ENCODE peak calls at places on chromosomes 7 and 10, in four cellular contexts. U is prostate gland, R is breast epithelium, Q is testis. S is an unnamed sample.

GRCh38 chr10:21727452-21728168 is 193.6 kb downstream of the MLLT10 start:
- DNase-seq in U (no peak), R (no peak), Q (no peak), S (no peak)

GRCh38 chr7:55964261-55964801 is at the start of gene NIPSNAP2:
- DNase-seq in U (peak), R (peak), Q (peak), S (peak)

GRCh38 chr7:1531979-1532455 is 1.5 kb downstream of the MAFK start:
- DNase-seq in U (peak), R (no peak), Q (no peak), S (no peak)

GRCh38 chr10:83582407-83583095 is 556.8 kb upstream of the GHITM start:
- DNase-seq in U (no peak), R (no peak), Q (no peak), S (no peak)

GRCh38 chr7:50068850-50069551 is 24.0 kb downstream of the ZPBP start:
- DNase-seq in U (peak), R (no peak), Q (no peak), S (peak)

GRCh38 chr10:110858297-110858934 is 13.3 kb upstream of the PDCD4 start:
- DNase-seq in U (no peak), R (no peak), Q (no peak), S (no peak)

GRCh38 chr7:73351447-73352167 is 23.6 kb downstream of the FKBP6 start:
- DNase-seq in U (no peak), R (no peak), Q (no peak), S (no peak)

GRCh38 chr7:43112941-43113621 is 634 bp downstream of the HECW1 start:
- DNase-seq in U (peak), R (no peak), Q (peak), S (peak)

GRCh38 chr7:6395898-6396582 is 51.7 kb downstream of the DAGLB start:
- DNase-seq in U (no peak), R (no peak), Q (no peak), S (no peak)

GRCh38 chr7:54678763-54679396 is 80.1 kb downstream of the SEC61G start:
- DNase-seq in U (no peak), R (no peak), Q (no peak), S (no peak)

GRCh38 chr10:118333871-118334270 is 8.3 kb downstream of the FAM204A start:
- DNase-seq in U (no peak), R (no peak), Q (no peak), S (no peak)

GRCh38 chr7:33671521-33672262 is 233.6 kb upstream of the BMPER start:
- DNase-seq in U (no peak), R (no peak), Q (no peak), S (no peak)

GRCh38 chr7:137715546-137715945 is 131.2 kb downstream of the DGKI start:
- DNase-seq in U (no peak), R (no peak), Q (no peak), S (no peak)

GRCh38 chr7:1425292-1426136 is 33.8 kb downstream of the MICALL2 start:
- DNase-seq in U (no peak), R (no peak), Q (peak), S (no peak)

GRCh38 chr10:61409132-61409531 is 44.0 kb downstream of the TMEM26 start:
- DNase-seq in U (no peak), R (no peak), Q (no peak), S (no peak)

GRCh38 chr10:91907033-91907594 is 2.2 kb downstream of the FGFBP3 start:
- DNase-seq in U (no peak), R (no peak), Q (no peak), S (no peak)

GRCh38 chr7:36314491-36314890 is 75.2 kb upstream of the ANLN start:
- DNase-seq in U (no peak), R (no peak), Q (no peak), S (peak)

GRCh38 chr10:43313901-43314300 is 47.0 kb upstream of the RASGEF1A start:
- DNase-seq in U (no peak), R (no peak), Q (no peak), S (no peak)

GRCh38 chr10:118970770-118971169 is 58.7 kb upstream of the NANOS1 start:
- DNase-seq in U (no peak), R (no peak), Q (no peak), S (no peak)

GRCh38 chr10:110022716-110023504 is 15.1 kb downstream of the ADD3 start:
- DNase-seq in U (no peak), R (no peak), Q (no peak), S (no peak)

GRCh38 chr10:75048669-75049098 is 62.8 kb upstream of the SAMD8 start:
- DNase-seq in U (no peak), R (no peak), Q (no peak), S (no peak)

GRCh38 chr7:64541438-64542359 is 21.2 kb downstream of the ZNF680 start:
- DNase-seq in U (no peak), R (no peak), Q (no peak), S (peak)

GRCh38 chr7:28243861-28244260 is 63.3 kb upstream of the JAZF1 start:
- DNase-seq in U (no peak), R (no peak), Q (no peak), S (no peak)

GRCh38 chr10:131346456-131346855 is 34.9 kb upstream of the TCERG1L start:
- DNase-seq in U (no peak), R (no peak), Q (no peak), S (no peak)

GRCh38 chr7:33814400-33814799 is 90.9 kb upstream of the BMPER start:
- DNase-seq in U (no peak), R (no peak), Q (no peak), S (no peak)

GRCh38 chr10:7121154-7121797 is 289.6 kb downstream of the SFMBT2 start:
- DNase-seq in U (peak), R (no peak), Q (peak), S (peak)

GRCh38 chr7:70614237-70614984 is 517.5 kb upstream of the GALNT17 start:
- DNase-seq in U (peak), R (peak), Q (peak), S (peak)

GRCh38 chr10:84193327-84193726 is 1.0 kb upstream of the CDHR1 start:
- DNase-seq in U (no peak), R (no peak), Q (no peak), S (no peak)

GRCh38 chr10:72503694-72504438 is 122.0 kb downstream of the MICU1 start:
- DNase-seq in U (no peak), R (no peak), Q (no peak), S (no peak)

GRCh38 chr7:81714306-81714705 is 55.5 kb downstream of the HGF start:
- DNase-seq in U (no peak), R (no peak), Q (no peak), S (no peak)

GRCh38 chr7:117384693-117385092 is 42.6 kb downstream of the ASZ1 start:
- DNase-seq in U (no peak), R (no peak), Q (no peak), S (no peak)

GRCh38 chr7:55733584-55733983 is 129.0 kb downstream of the SEPTIN14 start:
- DNase-seq in U (no peak), R (no peak), Q (no peak), S (no peak)

GRCh38 chr10:16809074-16809718 is 8.0 kb downstream of the RSU1 start:
- DNase-seq in U (no peak), R (no peak), Q (peak), S (no peak)

GRCh38 chr7:121890833-121891232 is 17.9 kb downstream of the PTPRZ1 start:
- DNase-seq in U (no peak), R (no peak), Q (no peak), S (no peak)

GRCh38 chr10:78977761-78978305 is 90.9 kb upstream of the ZMIZ1 start:
- DNase-seq in U (no peak), R (no peak), Q (no peak), S (peak)

GRCh38 chr7:124077546-124077945 is 44.7 kb upstream of the TMEM229A start:
- DNase-seq in U (no peak), R (no peak), Q (no peak), S (no peak)

DNA sequence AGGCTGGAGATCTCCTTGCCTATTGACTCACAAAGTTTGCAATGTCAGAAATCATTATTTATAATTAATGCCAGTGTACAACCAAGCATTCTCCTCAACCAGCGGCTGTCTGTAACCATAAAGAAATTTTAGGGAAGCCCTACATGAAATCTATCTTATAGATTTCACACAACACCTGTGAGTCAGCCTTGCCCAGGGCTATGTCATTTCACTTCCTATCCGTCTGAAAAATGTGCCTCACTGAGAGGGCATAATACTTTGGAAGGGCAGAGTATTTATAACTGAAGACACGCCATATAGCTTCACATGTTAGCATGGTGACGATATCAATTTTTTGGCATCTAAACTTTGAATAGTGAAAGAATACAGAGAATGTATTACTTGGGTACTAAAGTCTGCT is 296.6 kb upstream of the ETV1 start:
- DNase-seq in U (no peak), R (no peak), Q (no peak), S (no peak)
- TF ChIP-seq POLR2A in U (no peak), R (no peak), Q (no peak), S (no peak)

GRCh38 chr7:130970196-130970595 is 236.2 kb upstream of the KLF14 start:
- DNase-seq in U (no peak), R (no peak), Q (no peak), S (no peak)
- H3K27ac ChIP-seq in U (no peak), R (no peak), Q (no peak), S (peak)

GRCh38 chr10:101817542-101818118 is 614 bp downstream of the OGA start:
- DNase-seq in U (peak), R (peak), Q (peak), S (peak)

GRCh38 chr10:101816913-101817541 is 1.2 kb downstream of the OGA start:
- DNase-seq in U (no peak), R (no peak), Q (no peak), S (no peak)

GRCh38 chr10:101816375-101816773 is 1.9 kb downstream of the OGA start:
- DNase-seq in U (no peak), R (no peak), Q (no peak), S (no peak)

GRCh38 chr10:101818119-101818957 is at the start of gene OGA:
- DNase-seq in U (peak), R (peak), Q (peak), S (peak)

DNA sequence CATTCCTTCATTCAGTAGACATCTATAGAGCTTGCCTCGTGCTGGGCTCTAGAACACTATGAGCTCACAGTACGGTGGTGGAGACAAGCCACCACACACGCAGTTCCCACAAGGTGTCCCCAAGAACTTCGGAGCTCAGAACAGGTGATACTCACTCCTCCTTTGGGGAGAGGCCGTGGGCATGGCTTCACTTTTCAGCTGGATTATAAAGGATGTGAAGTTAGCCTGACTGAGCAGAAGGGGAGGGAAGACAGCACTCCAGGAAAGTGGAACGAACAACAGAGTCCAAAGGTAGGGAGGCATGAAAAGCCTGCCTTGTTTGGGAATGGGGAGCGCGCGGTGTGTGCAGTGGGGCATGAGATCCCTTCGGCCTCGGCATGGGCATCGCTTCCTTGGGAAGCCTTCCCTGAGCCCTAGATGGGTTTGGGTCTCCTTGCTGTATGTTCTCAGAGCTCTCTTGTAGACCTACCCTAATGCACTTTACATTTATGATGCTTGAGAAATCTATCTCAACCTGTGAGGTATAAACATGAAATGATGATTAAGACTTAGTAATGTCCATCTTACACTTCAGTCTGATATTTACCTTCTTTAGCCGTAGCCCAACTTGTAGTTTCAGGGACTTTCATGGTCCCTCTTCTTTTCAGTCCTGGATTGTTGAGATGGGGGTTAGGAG is 852 bp upstream of the OGA start:
- DNase-seq in U (peak), R (no peak), Q (no peak), S (no peak)
- TF ChIP-seq POLR2A in U (no peak), R (no peak), Q (no peak), S (no peak)

GRCh38 chr7:31957090-31957720 is 113.0 kb downstream of the PDE1C start:
- DNase-seq in U (no peak), R (no peak), Q (no peak), S (no peak)
- H3K27ac ChIP-seq in U (no peak), R (no peak), Q (no peak), S (no peak)

S was measured in adrenal gland.